ENCODE peak calls at places on chromosomes 6 and 20, in five cellular contexts. X is adrenal gland; Q is CD8-positive, alpha-beta memory T cell; V is ovary; O is cardiac muscle cell. K is an unnamed sample. For H3K4me1, the result is how much of the 10 kb centered on the place peaks cover.

GRCh38 chr20:11734431-11734830 is 183.3 kb upstream of the BTBD3 start:
- DNase-seq in Q (no peak), O (no peak), V (no peak), X (no peak), K (no peak)

GRCh38 chr6:99434702-99435530 is 9.8 kb upstream of the PNISR start:
- DNase-seq in V (no peak), X (no peak), Q (no peak), O (peak), K (no peak)

GRCh38 chr6:10837997-10838793 is at the start of gene MAK:
- DNase-seq in O (peak), Q (peak), V (peak), X (peak), K (peak)

GRCh38 chr6:163054641-163055040 is 326.9 kb downstream of the PACRG start:
- DNase-seq in Q (no peak), X (no peak), O (no peak), V (no peak), K (no peak)

GRCh38 chr6:17102258-17102870 is 514 bp downstream of the STMND1 start:
- DNase-seq in Q (no peak), O (no peak), X (no peak), V (no peak), K (no peak)

GRCh38 chr6:159913375-159913774 is 22.6 kb downstream of the MAS1 start:
- DNase-seq in O (no peak), Q (no peak), V (no peak), X (no peak), K (no peak)

GRCh38 chr6:116218172-116218633 is 35.7 kb downstream of the TSPYL4 start:
- DNase-seq in X (no peak), O (peak), V (no peak), Q (no peak), K (no peak)

GRCh38 chr20:53622247-53623114 is 28.8 kb upstream of the ZNF217 start:
- DNase-seq in Q (no peak), O (peak), X (no peak), V (no peak), K (no peak)

GRCh38 chr20:41321003-41321402 is 3.5 kb upstream of the ZHX3 start:
- DNase-seq in O (no peak), Q (no peak), X (no peak), V (no peak), K (no peak)

GRCh38 chr6:119353696-119354095 is 4.1 kb upstream of the MAN1A1 start:
- DNase-seq in X (no peak), Q (no peak), V (no peak), O (no peak), K (no peak)

GRCh38 chr20:32238483-32239425 is 31.1 kb downstream of the POFUT1 start:
- DNase-seq in O (no peak), X (no peak), V (no peak), Q (no peak), K (no peak)

GRCh38 chr6:36784379-36784636 is 54.9 kb downstream of the CPNE5 start:
- DNase-seq in X (no peak), O (no peak), Q (no peak), V (no peak), K (no peak)

GRCh38 chr6:108800510-108800909 is 47.7 kb upstream of the ARMC2 start:
- DNase-seq in X (no peak), Q (no peak), V (no peak), O (peak), K (no peak)

GRCh38 chr6:46746691-46747090 is at the start of gene ANKRD66:
- DNase-seq in X (no peak), V (no peak), Q (no peak), O (no peak), K (no peak)

GRCh38 chr20:40970218-40970617 is 58.4 kb upstream of the TOP1 start:
- DNase-seq in O (no peak), X (no peak), Q (no peak), V (no peak), K (no peak)

GRCh38 chr6:31446481-31446880 is 43.1 kb downstream of the MICA start:
- DNase-seq in O (peak), V (no peak), X (no peak), Q (no peak), K (no peak)

GRCh38 chr6:139515511-139515910 is 141.1 kb upstream of the CITED2 start:
- DNase-seq in V (no peak), X (no peak), Q (no peak), O (no peak), K (no peak)

GRCh38 chr6:95576621-95577316 is 566 bp upstream of the MANEA start:
- DNase-seq in X (no peak), O (peak), V (no peak), Q (peak), K (no peak)

GRCh38 chr20:48594533-48594932 is 233.3 kb downstream of the PREX1 start:
- DNase-seq in Q (no peak), V (no peak), O (no peak), X (no peak), K (no peak)

GRCh38 chr6:40359808-40360207 is 227.4 kb downstream of the LRFN2 start:
- DNase-seq in V (no peak), X (no peak), O (no peak), Q (no peak), K (no peak)

GRCh38 chr6:4644962-4645361 is 131.2 kb upstream of the CDYL start:
- DNase-seq in Q (no peak), X (no peak), V (no peak), O (no peak), K (no peak)

GRCh38 chr6:91786474-91787184 is 1199.8 kb upstream of the MAP3K7 start:
- DNase-seq in V (no peak), Q (no peak), O (no peak), X (no peak), K (no peak)

GRCh38 chr6:26520088-26520839 is 17.9 kb upstream of the HMGN4 start:
- DNase-seq in V (no peak), O (no peak), X (peak), Q (no peak), K (no peak)

GRCh38 chr6:141667580-141668309 is 465.0 kb upstream of the GJE1 start:
- DNase-seq in X (no peak), V (no peak), Q (no peak), O (peak), K (no peak)

GRCh38 chr6:74745670-74746069 is 460.2 kb downstream of the COL12A1 start:
- DNase-seq in X (no peak), O (no peak), Q (no peak), V (no peak), K (no peak)

GRCh38 chr6:71496018-71496800 is 207.6 kb downstream of the OGFRL1 start:
- DNase-seq in O (peak), X (no peak), V (no peak), Q (no peak), K (no peak)

GRCh38 chr20:53331151-53331973 is 262.3 kb downstream of the ZNF217 start:
- DNase-seq in O (peak), X (peak), V (no peak), Q (no peak), K (no peak)

GRCh38 chr6:108988765-108989164 is 105.9 kb downstream of the SESN1 start:
- DNase-seq in X (no peak), V (no peak), O (no peak), Q (no peak), K (no peak)

GRCh38 chr20:438581-439469 is 23.5 kb downstream of the TBC1D20 start:
- DNase-seq in Q (peak), X (peak), V (no peak), O (peak), K (no peak)

GRCh38 chr20:36173451-36173933 is 19.0 kb downstream of the EPB41L1 start:
- DNase-seq in Q (no peak), O (peak), V (no peak), X (peak), K (no peak)

GRCh38 chr6:157313531-157314467 is 9.5 kb downstream of the TMEM242 start:
- DNase-seq in X (no peak), O (no peak), Q (no peak), V (no peak), K (no peak)

GRCh38 chr20:39988991-39989390 is 700.0 kb downstream of the MAFB start:
- DNase-seq in V (no peak), X (no peak), Q (no peak), O (no peak), K (no peak)

GRCh38 chr20:33783818-33784217 is 27.3 kb upstream of the CHMP4B start:
- DNase-seq in X (no peak), Q (no peak), O (no peak), V (no peak), K (no peak)

GRCh38 chr20:4722993-4723392 is 1.3 kb downstream of the PRND start:
- DNase-seq in V (no peak), Q (no peak), X (no peak), O (no peak), K (no peak)

GRCh38 chr20:4720977-4721349 is 746 bp upstream of the PRND start:
- DNase-seq in Q (no peak), X (no peak), V (peak), O (no peak), K (no peak)

GRCh38 chr20:4720121-4720976 is 1.4 kb upstream of the PRND start:
- DNase-seq in O (peak), X (peak), V (peak), Q (peak), K (peak)

GRCh38 chr20:4722571-4722970 is 862 bp downstream of the PRND start:
- DNase-seq in X (no peak), V (no peak), Q (no peak), O (no peak), K (no peak)

GRCh38 chr20:4721719-4722118 is at the start of gene PRND:
- DNase-seq in V (no peak), O (no peak), X (no peak), Q (no peak), K (no peak)
- H3K27ac ChIP-seq in V (peak), O (no peak), X (no peak), Q (no peak), K (no peak)

GRCh38 chr20:23664954-23665353 is 23.9 kb downstream of the CST4 start:
- DNase-seq in X (no peak), V (no peak), O (no peak), Q (no peak), K (no peak)
- H3K4me1 ChIP-seq in X (under half), V (under half), O (under half), Q (under half), K (under half)

GRCh38 chr6:2259002-2259494 is 13.6 kb upstream of the GMDS start:
- DNase-seq in V (no peak), X (no peak), O (no peak), Q (no peak), K (no peak)
- H3K27ac ChIP-seq in V (no peak), X (no peak), O (no peak), Q (no peak), K (no peak)

GRCh38 chr6:38771111-38771694 is 56.1 kb downstream of the DNAH8 start:
- DNase-seq in Q (no peak), O (peak), X (no peak), V (no peak), K (no peak)
- H3K4me1 ChIP-seq in Q (under half), O (under half), X (under half), V (under half), K (under half)

GRCh38 chr6:80523531-80523970 is 417.1 kb downstream of the BCKDHB start:
- DNase-seq in Q (no peak), X (peak), V (peak), O (no peak), K (peak)

GRCh38 chr6:80523029-80523428 is 416.6 kb downstream of the BCKDHB start:
- DNase-seq in O (peak), V (no peak), X (no peak), Q (no peak), K (no peak)

GRCh38 chr6:80520195-80520594 is 413.7 kb downstream of the BCKDHB start:
- DNase-seq in V (no peak), Q (no peak), O (peak), X (no peak), K (no peak)

GRCh38 chr6:80517525-80517924 is 411.1 kb downstream of the BCKDHB start:
- DNase-seq in O (no peak), V (no peak), Q (no peak), X (no peak), K (no peak)

GRCh38 chr6:80522556-80522955 is 416.1 kb downstream of the BCKDHB start:
- DNase-seq in X (no peak), O (no peak), V (no peak), Q (no peak), K (no peak)
- H3K27ac ChIP-seq in X (no peak), O (no peak), V (no peak), Q (no peak), K (no peak)

GRCh38 chr6:127457444-127458064 is 1.6 kb downstream of the KIAA0408 start:
- DNase-seq in V (no peak), Q (no peak), O (peak), X (no peak), K (no peak)
- H3K4me1 ChIP-seq in V (under half), Q (under half), O (under half), X (under half), K (under half)

GRCh38 chr20:64049060-64049886 is at the start of gene SOX18:
- DNase-seq in V (no peak), O (peak), X (no peak), Q (no peak), K (no peak)
- H3K27ac ChIP-seq in V (no peak), O (no peak), X (no peak), Q (peak), K (peak)

K was measured in psoas muscle.